ENCODE peak calls at places on chromosomes 1 and 21, in four cellular contexts. L is endodermal cell, D is H7, U is IMR-90. S is an unnamed sample. For H3K27me3, the result is how much of the 10 kb centered on the place peaks cover.

GRCh38 chr1:115322631-115323030 is 15.4 kb downstream of the NGF start:
- DNase-seq in L (no peak), D (no peak), U (peak), S (no peak)

GRCh38 chr1:151612506-151613274 is 840 bp downstream of the SNX27 start:
- DNase-seq in L (peak), D (peak), U (no peak), S (peak)

GRCh38 chr1:182062223-182062622 is 711 bp upstream of the ZNF648 start:
- DNase-seq in L (no peak), D (no peak), U (no peak), S (no peak)

GRCh38 chr21:14734191-14734590 is 188.1 kb upstream of the SAMSN1 start:
- DNase-seq in L (no peak), D (no peak), U (no peak), S (no peak)

GRCh38 chr1:159132271-159132881 is 39.0 kb upstream of the CADM3 start:
- DNase-seq in L (peak), D (peak), U (peak), S (peak)

GRCh38 chr1:155978973-155979429 is 654 bp upstream of the ARHGEF2 start:
- DNase-seq in L (no peak), D (peak), U (peak), S (no peak)

GRCh38 chr1:227351443-227351842 is 33.2 kb upstream of the CDC42BPA start:
- DNase-seq in L (no peak), D (no peak), U (peak), S (no peak)

GRCh38 chr1:30478288-30478687 is 245.1 kb downstream of the MATN1 start:
- DNase-seq in L (no peak), D (no peak), U (no peak), S (no peak)

GRCh38 chr1:198122693-198123092 is 34.1 kb upstream of the NEK7 start:
- DNase-seq in L (no peak), D (no peak), U (peak), S (no peak)

GRCh38 chr1:51234721-51235425 is 1.2 kb upstream of the RNF11 start:
- DNase-seq in L (peak), D (no peak), U (peak), S (peak)

GRCh38 chr1:35725591-35725990 is 6.9 kb upstream of the C1orf216 start:
- DNase-seq in L (no peak), D (no peak), U (peak), S (no peak)

GRCh38 chr1:110183642-110184167 is 26.4 kb upstream of the KCNC4 start:
- DNase-seq in L (no peak), D (no peak), U (no peak), S (no peak)

GRCh38 chr1:164563821-164564251 is 4.9 kb downstream of the PBX1 start:
- DNase-seq in L (no peak), D (no peak), U (no peak), S (no peak)

GRCh38 chr1:206719169-206719839 is 34.6 kb downstream of the MAPKAPK2 start:
- DNase-seq in L (no peak), D (no peak), U (no peak), S (no peak)

GRCh38 chr1:4877426-4877825 is 223.0 kb downstream of the AJAP1 start:
- DNase-seq in L (no peak), D (no peak), U (no peak), S (no peak)

GRCh38 chr1:197924516-197925123 is 7.4 kb downstream of the LHX9 start:
- DNase-seq in L (peak), D (peak), U (peak), S (peak)

GRCh38 chr1:91660708-91661107 is 160.1 kb downstream of the CDC7 start:
- DNase-seq in L (no peak), D (no peak), U (no peak), S (no peak)

GRCh38 chr1:27137544-27138075 is 17.3 kb downstream of the SLC9A1 start:
- DNase-seq in L (no peak), D (no peak), U (no peak), S (no peak)

GRCh38 chr1:69175078-69175477 is 392.6 kb upstream of the LRRC7 start:
- DNase-seq in L (no peak), D (peak), U (no peak), S (no peak)

GRCh38 chr1:87449348-87449963 is 120.8 kb downstream of the LMO4 start:
- DNase-seq in L (no peak), D (no peak), U (peak), S (no peak)

GRCh38 chr1:36653850-36654249 is 171.1 kb upstream of the CSF3R start:
- DNase-seq in L (no peak), D (no peak), U (peak), S (no peak)

GRCh38 chr1:110148961-110149360 is 1.3 kb upstream of the SLC6A17 start:
- DNase-seq in L (no peak), D (no peak), U (peak), S (no peak)

GRCh38 chr1:235504122-235504493 is at the start of gene B3GALNT2:
- DNase-seq in L (no peak), D (no peak), U (no peak), S (no peak)

GRCh38 chr1:7575041-7575400 is 196.1 kb upstream of the VAMP3 start:
- DNase-seq in L (no peak), D (no peak), U (no peak), S (no peak)

GRCh38 chr1:82778612-82779011 is 977.9 kb downstream of the ADGRL2 start:
- DNase-seq in L (peak), D (peak), U (no peak), S (no peak)

GRCh38 chr1:49364676-49365075 is 588.0 kb upstream of the BEND5 start:
- DNase-seq in L (peak), D (no peak), U (no peak), S (peak)

GRCh38 chr1:241470361-241470760 is 49.2 kb downstream of the FH start:
- DNase-seq in L (no peak), D (no peak), U (peak), S (no peak)

GRCh38 chr1:93238425-93238824 is 57.9 kb downstream of the CCDC18 start:
- DNase-seq in L (no peak), D (no peak), U (no peak), S (no peak)

GRCh38 chr1:180150982-180151381 is 3.7 kb upstream of the QSOX1 start:
- DNase-seq in L (no peak), D (no peak), U (peak), S (no peak)
- H3K27me3 ChIP-seq in L (under half), D (under half), U (under half), S (under half)

DNA sequence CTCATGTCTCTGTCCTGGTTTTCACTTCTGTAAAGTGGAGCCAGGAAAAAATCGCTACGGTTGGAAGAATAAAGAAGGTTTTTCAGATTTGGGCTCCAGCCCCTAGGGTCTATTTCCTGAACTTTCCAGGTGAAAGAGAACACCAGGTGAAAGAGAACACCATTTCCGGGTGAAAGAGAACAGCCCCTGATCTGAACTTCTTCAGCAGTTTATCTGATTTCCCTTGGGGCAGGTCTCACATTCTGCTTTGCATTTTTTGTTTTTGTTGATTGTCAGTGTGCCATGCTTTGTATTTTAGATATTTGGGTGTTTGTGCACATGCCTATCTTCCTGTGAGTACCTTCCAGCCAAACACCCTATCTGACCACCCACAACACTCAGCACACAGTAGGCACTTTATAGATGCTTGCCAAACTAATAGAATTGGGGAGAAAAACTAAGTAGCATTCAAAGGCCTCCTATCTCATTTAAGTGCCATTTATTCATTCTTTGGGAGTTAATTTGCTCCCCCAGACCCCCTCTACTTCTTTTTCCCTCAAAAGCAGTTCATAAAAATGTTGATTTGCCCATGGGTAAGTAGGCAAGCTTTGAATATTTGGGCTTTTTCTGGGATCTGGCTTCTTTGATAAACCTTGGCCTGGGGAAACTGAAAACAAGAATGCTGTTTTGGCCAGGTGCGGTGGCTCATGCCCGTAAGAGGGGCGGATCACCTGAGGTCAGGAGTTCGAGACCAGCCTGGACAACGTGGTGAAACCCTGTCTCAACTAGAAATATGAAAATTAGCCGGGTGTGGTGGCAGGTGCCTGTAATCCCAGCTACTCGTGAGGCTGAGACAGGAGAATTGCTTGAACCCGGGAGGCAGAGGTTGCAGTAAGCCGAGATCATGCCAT is 2.2 kb downstream of the NAV1 start:
- DNase-seq in L (no peak), D (no peak), U (no peak), S (no peak)
- H3K27me3 ChIP-seq in L (under half), D (under half), U (under half), S (under half)

GRCh38 chr1:39657923-39658485 is 13.9 kb downstream of the NT5C1A start:
- DNase-seq in L (peak), D (peak), U (peak), S (peak)
- H3K27me3 ChIP-seq in L (half or more), D (half or more), U (half or more), S (under half)

DNA sequence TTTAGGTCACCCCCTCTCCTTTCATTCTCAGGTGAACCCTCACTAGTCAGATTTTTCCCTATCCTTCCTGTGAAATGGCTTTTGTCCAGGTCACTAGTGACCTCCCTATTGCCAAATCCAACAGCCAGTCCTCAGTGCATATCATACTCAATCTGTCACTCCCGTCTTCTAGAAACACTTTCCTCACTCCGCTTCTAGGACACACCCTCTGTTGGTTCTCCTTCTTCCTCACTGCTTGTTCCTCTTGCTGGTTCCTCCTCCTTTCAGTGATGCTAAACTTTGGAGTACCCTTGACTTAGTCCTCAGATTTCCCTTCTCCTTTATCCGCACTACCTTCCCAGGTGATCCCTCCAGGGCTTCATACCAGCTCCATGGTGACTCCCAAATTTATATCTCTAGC is 94.3 kb downstream of the RNF220 start:
- DNase-seq in L (no peak), D (no peak), U (no peak), S (no peak)
- H3K27me3 ChIP-seq in L (under half), D (under half), U (half or more), S (under half)